ENCODE peak calls at places on chromosomes 4 and X, in four cellular contexts. H is GM12864, J is cardiac fibroblast, L is AG09309. T is an unnamed sample.

GRCh38 chr4:149997881-149998421 is 80.3 kb upstream of the DCLK2 start:
- DNase-seq in L (no peak), J (peak; percentile 25), H (no peak), T (peak; percentile 32)

GRCh38 chr4:152715076-152715475 is 35.3 kb upstream of the TMEM154 start:
- DNase-seq in L (no peak), H (no peak), J (no peak), T (no peak)

GRCh38 chr4:98838977-98839618 is 89.8 kb downstream of the EIF4E start:
- DNase-seq in H (no peak), J (peak; percentile 56), L (no peak), T (peak; percentile 19)

GRCh38 chr4:140152015-140152703 is 1.8 kb downstream of the MAML3 start:
- DNase-seq in J (no peak), L (no peak), H (no peak), T (no peak)

GRCh38 chrX:112779139-112779538 is 61.5 kb downstream of the AMOT start:
- DNase-seq in H (no peak), J (no peak), L (no peak), T (no peak)

GRCh38 chr4:143178923-143179322 is 5.8 kb upstream of the USP38 start:
- DNase-seq in L (no peak), J (no peak), H (no peak), T (no peak)

GRCh38 chr4:80986021-80986420 is 44.5 kb upstream of the BMP3 start:
- DNase-seq in J (no peak), L (no peak), H (no peak), T (no peak)

GRCh38 chr4:121256346-121256745 is 92.2 kb upstream of the TNIP3 start:
- DNase-seq in L (peak; percentile 84), J (peak; percentile 95), H (peak; percentile 61), T (peak; percentile 86)

GRCh38 chr4:107279729-107280128 is 243.6 kb upstream of the DKK2 start:
- DNase-seq in L (no peak), J (peak; percentile 71), H (no peak), T (no peak)

GRCh38 chr4:31022702-31023101 is 302.5 kb downstream of the PCDH7 start:
- DNase-seq in J (no peak), H (no peak), L (no peak), T (no peak)

GRCh38 chr4:31023724-31024123 is 303.6 kb downstream of the PCDH7 start:
- DNase-seq in H (no peak), L (no peak), J (no peak), T (no peak)

GRCh38 chr4:31021008-31021407 is 300.8 kb downstream of the PCDH7 start:
- DNase-seq in H (no peak), J (no peak), L (no peak), T (no peak)

GRCh38 chr4:31020363-31020762 is 300.2 kb downstream of the PCDH7 start:
- DNase-seq in L (no peak), H (no peak), J (no peak), T (peak; percentile 5)

DNA sequence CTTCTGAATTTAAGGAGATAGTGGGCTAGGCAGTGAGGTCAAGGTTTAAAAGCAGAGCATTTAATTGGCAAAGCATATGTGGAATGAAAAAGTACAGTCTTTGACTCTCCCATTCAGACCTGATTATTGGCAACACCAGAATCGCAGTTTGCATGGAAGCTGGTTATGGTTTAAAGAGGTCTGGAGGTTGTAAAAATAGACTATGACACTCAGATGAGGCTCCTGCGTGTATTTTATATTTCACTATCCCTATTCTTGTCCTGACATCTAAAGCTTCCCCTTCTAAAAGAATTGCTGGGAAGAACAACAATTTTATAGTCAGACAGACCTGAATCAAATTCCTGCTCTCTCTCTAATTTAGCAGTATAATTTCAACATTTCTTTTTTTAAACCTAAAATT is 302.9 kb downstream of the PCDH7 start:
- DNase-seq in L (no peak), J (no peak), H (no peak), T (no peak)
- H3K4me3 ChIP-seq in L (no peak overlapping the region), J (no peak overlapping the region), H (no peak overlapping the region), T (no peak overlapping the region)

GRCh38 chrX:149829751-149830191 is 48.0 kb downstream of the MAGEA9 start:
- DNase-seq in H (peak; percentile 7), J (peak; percentile 50), L (peak; percentile 1), T (peak; percentile 3)
- H3K4me3 ChIP-seq in H (peak overlapping the region; percentile 41), J (no peak overlapping the region), L (no peak overlapping the region), T (no peak overlapping the region)

GRCh38 chrX:153032397-153033118 is 23.7 kb upstream of the PNMA3 start:
- DNase-seq in J (peak; percentile 46), H (peak; percentile 30), L (no peak), T (peak; percentile 38)
- H3K4me3 ChIP-seq in J (no peak overlapping the region), H (peak overlapping the region; percentile 71), L (peak overlapping the region; percentile 6), T (peak overlapping the region; percentile 45)

DNA sequence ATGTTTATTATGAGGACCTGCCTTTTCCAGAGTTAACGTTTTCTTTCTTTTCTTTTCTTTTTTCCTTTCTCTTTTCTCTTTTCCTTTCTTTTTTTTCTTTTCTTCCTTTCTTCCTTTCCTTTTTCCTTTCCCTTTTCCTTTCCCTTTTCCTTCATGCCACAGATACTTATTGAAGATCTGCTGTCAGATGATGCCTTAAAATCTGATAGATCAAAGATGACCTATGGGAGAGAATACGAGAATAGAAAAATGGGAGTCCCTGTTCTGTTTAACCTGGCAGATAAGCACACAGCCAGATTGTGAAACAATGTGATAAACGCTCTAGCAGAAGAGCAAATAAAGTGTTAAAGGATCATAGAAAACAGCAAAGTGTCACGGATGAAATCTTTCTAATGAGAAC is 38.9 kb downstream of the AFF1 start:
- DNase-seq in J (no peak), L (no peak), H (no peak), T (peak; percentile 18)
- H3K4me3 ChIP-seq in J (no peak overlapping the region), L (no peak overlapping the region), H (no peak overlapping the region), T (no peak overlapping the region)

GRCh38 chr4:154439224-154439623 is 52.4 kb downstream of the DCHS2 start:
- DNase-seq in H (no peak), J (no peak), L (no peak), T (no peak)
- H3K4me3 ChIP-seq in H (no peak overlapping the region), J (no peak overlapping the region), L (no peak overlapping the region), T (no peak overlapping the region)

GRCh38 chr4:73621357-73621756 is 1.1 kb upstream of the RASSF6 start:
- DNase-seq in H (no peak), L (no peak), J (no peak), T (no peak)

GRCh38 chr4:73617256-73617655 is 3.0 kb downstream of the RASSF6 start:
- DNase-seq in J (no peak), H (no peak), L (no peak), T (no peak)

GRCh38 chr4:73615613-73616012 is 4.6 kb downstream of the RASSF6 start:
- DNase-seq in L (no peak), H (no peak), J (no peak), T (no peak)

GRCh38 chr4:73620115-73620792 is at the start of gene RASSF6:
- DNase-seq in L (no peak), J (no peak), H (no peak), T (no peak)

DNA sequence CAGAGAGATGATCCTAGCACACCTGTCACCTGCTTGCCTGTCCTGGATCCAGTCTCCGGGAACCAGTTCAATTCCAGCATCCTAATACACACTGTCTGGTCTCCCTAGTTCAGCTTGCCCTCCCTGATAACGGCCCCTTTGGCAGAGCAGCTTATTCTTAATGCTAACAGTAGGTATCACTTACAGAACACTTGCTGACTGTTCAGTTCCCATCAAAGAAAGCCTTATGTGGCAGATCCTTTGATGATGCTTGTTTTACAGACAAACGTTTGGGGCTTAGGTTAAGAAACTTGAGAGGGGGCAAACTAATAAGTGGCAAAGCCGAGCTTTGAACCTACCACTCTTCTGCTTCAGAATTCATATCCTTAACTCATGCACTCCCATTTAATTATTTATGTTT is 885 bp downstream of the RASSF6 start:
- DNase-seq in L (no peak), H (no peak), J (no peak), T (no peak)
- H3K4me3 ChIP-seq in L (no peak overlapping the region), H (no peak overlapping the region), J (no peak overlapping the region), T (no peak overlapping the region)

GRCh38 chr4:16893141-16893571 is 5.3 kb downstream of the LDB2 start:
- DNase-seq in L (no peak), H (no peak), J (peak; percentile 16), T (no peak)

GRCh38 chr4:16897351-16897750 is 1.1 kb downstream of the LDB2 start:
- DNase-seq in H (no peak), J (no peak), L (no peak), T (no peak)

GRCh38 chr4:16890651-16891050 is 7.8 kb downstream of the LDB2 start:
- DNase-seq in J (no peak), H (no peak), L (no peak), T (no peak)

GRCh38 chr4:16896871-16897270 is 1.6 kb downstream of the LDB2 start:
- DNase-seq in J (peak; percentile 62), L (peak; percentile 61), H (no peak), T (peak; percentile 73)

GRCh38 chr4:16894406-16894805 is 4.0 kb downstream of the LDB2 start:
- DNase-seq in J (peak; percentile 32), H (no peak), L (no peak), T (no peak)
- H3K4me3 ChIP-seq in J (no peak overlapping the region), H (no peak overlapping the region), L (no peak overlapping the region), T (no peak overlapping the region)

GRCh38 chr4:40525811-40526598 is 103.7 kb downstream of the RBM47 start:
- DNase-seq in H (no peak), L (peak; percentile 63), J (peak; percentile 91), T (peak; percentile 91)
- H3K4me3 ChIP-seq in H (no peak overlapping the region), L (no peak overlapping the region), J (no peak overlapping the region), T (no peak overlapping the region)

T was measured in fibroblast of villous mesenchyme.